ENCODE peak calls at places on chromosome 14, in seven cellular contexts. One of them, this sample, is unnamed.

GRCh38 chr14:104794641-104795467 is 694 bp downstream of the AKT1 start:
- DNase-seq in NCI-H69: peak
- DNase-seq in Peyer's patch: peak
- DNase-seq in stimulated activated CD8-positive, alpha-beta memory T cell treated with anti-CD3 and anti-CD28 coated beads, Interleukin-2, amount 100 ng/mL, for 1 hour: no peak
- DNase-seq in effector memory CD8-positive, alpha-beta T cell: no peak
- DNase-seq in body of pancreas: peak
- DNase-seq in NCI-H2171 treated with DMSO at 0.1 percent for 48 hours: no peak
- DNase-seq in this sample: no peak

GRCh38 chr14:22226381-22226780 is 362.6 kb downstream of the DAD1 start:
- DNase-seq in stimulated activated CD8-positive, alpha-beta memory T cell treated with anti-CD3 and anti-CD28 coated beads, Interleukin-2, amount 100 ng/mL, for 1 hour: no peak
- DNase-seq in Peyer's patch: no peak
- DNase-seq in NCI-H2171 treated with DMSO at 0.1 percent for 48 hours: no peak
- DNase-seq in NCI-H69: no peak
- DNase-seq in effector memory CD8-positive, alpha-beta T cell: peak
- DNase-seq in body of pancreas: no peak
- DNase-seq in this sample: no peak

GRCh38 chr14:100770046-100770445 is 43.4 kb downstream of the DLK1 start:
- DNase-seq in stimulated activated CD8-positive, alpha-beta memory T cell treated with anti-CD3 and anti-CD28 coated beads, Interleukin-2, amount 100 ng/mL, for 1 hour: no peak
- DNase-seq in NCI-H2171 treated with DMSO at 0.1 percent for 48 hours: no peak
- DNase-seq in effector memory CD8-positive, alpha-beta T cell: no peak
- DNase-seq in Peyer's patch: no peak
- DNase-seq in body of pancreas: no peak
- DNase-seq in NCI-H69: no peak
- DNase-seq in this sample: peak

GRCh38 chr14:34692348-34692747 is 22.0 kb downstream of the CFL2 start:
- DNase-seq in NCI-H69: peak
- DNase-seq in effector memory CD8-positive, alpha-beta T cell: no peak
- DNase-seq in body of pancreas: no peak
- DNase-seq in NCI-H2171 treated with DMSO at 0.1 percent for 48 hours: peak
- DNase-seq in Peyer's patch: no peak
- DNase-seq in stimulated activated CD8-positive, alpha-beta memory T cell treated with anti-CD3 and anti-CD28 coated beads, Interleukin-2, amount 100 ng/mL, for 1 hour: no peak
- DNase-seq in this sample: no peak

GRCh38 chr14:50003213-50004021 is 110.5 kb downstream of the ARF6 start:
- DNase-seq in Peyer's patch: peak
- DNase-seq in NCI-H2171 treated with DMSO at 0.1 percent for 48 hours: peak
- DNase-seq in NCI-H69: peak
- DNase-seq in effector memory CD8-positive, alpha-beta T cell: peak
- DNase-seq in stimulated activated CD8-positive, alpha-beta memory T cell treated with anti-CD3 and anti-CD28 coated beads, Interleukin-2, amount 100 ng/mL, for 1 hour: peak
- DNase-seq in body of pancreas: peak
- DNase-seq in this sample: peak

GRCh38 chr14:72920008-72920407 is 6.3 kb upstream of the DCAF4 start:
- DNase-seq in NCI-H2171 treated with DMSO at 0.1 percent for 48 hours: no peak
- DNase-seq in effector memory CD8-positive, alpha-beta T cell: no peak
- DNase-seq in Peyer's patch: no peak
- DNase-seq in NCI-H69: no peak
- DNase-seq in stimulated activated CD8-positive, alpha-beta memory T cell treated with anti-CD3 and anti-CD28 coated beads, Interleukin-2, amount 100 ng/mL, for 1 hour: no peak
- DNase-seq in body of pancreas: no peak
- DNase-seq in this sample: no peak

GRCh38 chr14:39431416-39432178 is 636 bp downstream of the FBXO33 start:
- DNase-seq in Peyer's patch: peak
- DNase-seq in NCI-H2171 treated with DMSO at 0.1 percent for 48 hours: peak
- DNase-seq in body of pancreas: peak
- DNase-seq in effector memory CD8-positive, alpha-beta T cell: peak
- DNase-seq in NCI-H69: peak
- DNase-seq in stimulated activated CD8-positive, alpha-beta memory T cell treated with anti-CD3 and anti-CD28 coated beads, Interleukin-2, amount 100 ng/mL, for 1 hour: peak
- DNase-seq in this sample: peak

GRCh38 chr14:23600322-23600707 is 21.7 kb upstream of the JPH4 start:
- DNase-seq in effector memory CD8-positive, alpha-beta T cell: no peak
- DNase-seq in NCI-H69: no peak
- DNase-seq in NCI-H2171 treated with DMSO at 0.1 percent for 48 hours: no peak
- DNase-seq in Peyer's patch: no peak
- DNase-seq in stimulated activated CD8-positive, alpha-beta memory T cell treated with anti-CD3 and anti-CD28 coated beads, Interleukin-2, amount 100 ng/mL, for 1 hour: no peak
- DNase-seq in body of pancreas: no peak
- DNase-seq in this sample: no peak

GRCh38 chr14:50312734-50313054 is 570 bp downstream of the DMAC2L start:
- DNase-seq in body of pancreas: no peak
- DNase-seq in stimulated activated CD8-positive, alpha-beta memory T cell treated with anti-CD3 and anti-CD28 coated beads, Interleukin-2, amount 100 ng/mL, for 1 hour: no peak
- DNase-seq in effector memory CD8-positive, alpha-beta T cell: no peak
- DNase-seq in Peyer's patch: no peak
- DNase-seq in NCI-H2171 treated with DMSO at 0.1 percent for 48 hours: peak
- DNase-seq in NCI-H69: peak
- DNase-seq in this sample: no peak

GRCh38 chr14:82755923-82756322 is 1222.3 kb upstream of the SEL1L start:
- DNase-seq in NCI-H69: peak
- DNase-seq in Peyer's patch: no peak
- DNase-seq in stimulated activated CD8-positive, alpha-beta memory T cell treated with anti-CD3 and anti-CD28 coated beads, Interleukin-2, amount 100 ng/mL, for 1 hour: no peak
- DNase-seq in NCI-H2171 treated with DMSO at 0.1 percent for 48 hours: no peak
- DNase-seq in effector memory CD8-positive, alpha-beta T cell: no peak
- DNase-seq in body of pancreas: no peak
- DNase-seq in this sample: no peak

GRCh38 chr14:77822307-77822706 is 22.4 kb downstream of the ADCK1 start:
- DNase-seq in Peyer's patch: no peak
- DNase-seq in body of pancreas: no peak
- DNase-seq in effector memory CD8-positive, alpha-beta T cell: no peak
- DNase-seq in stimulated activated CD8-positive, alpha-beta memory T cell treated with anti-CD3 and anti-CD28 coated beads, Interleukin-2, amount 100 ng/mL, for 1 hour: no peak
- DNase-seq in NCI-H69: no peak
- DNase-seq in NCI-H2171 treated with DMSO at 0.1 percent for 48 hours: no peak
- DNase-seq in this sample: no peak

GRCh38 chr14:95993768-95994592 is 45.2 kb upstream of the C14orf132 start:
- DNase-seq in NCI-H2171 treated with DMSO at 0.1 percent for 48 hours: peak
- DNase-seq in effector memory CD8-positive, alpha-beta T cell: peak
- DNase-seq in Peyer's patch: no peak
- DNase-seq in NCI-H69: peak
- DNase-seq in stimulated activated CD8-positive, alpha-beta memory T cell treated with anti-CD3 and anti-CD28 coated beads, Interleukin-2, amount 100 ng/mL, for 1 hour: no peak
- DNase-seq in body of pancreas: peak
- DNase-seq in this sample: no peak

GRCh38 chr14:94897092-94897491 is 127.2 kb upstream of the GSC start:
- DNase-seq in effector memory CD8-positive, alpha-beta T cell: no peak
- DNase-seq in NCI-H69: no peak
- DNase-seq in stimulated activated CD8-positive, alpha-beta memory T cell treated with anti-CD3 and anti-CD28 coated beads, Interleukin-2, amount 100 ng/mL, for 1 hour: no peak
- DNase-seq in NCI-H2171 treated with DMSO at 0.1 percent for 48 hours: no peak
- DNase-seq in Peyer's patch: no peak
- DNase-seq in body of pancreas: no peak
- DNase-seq in this sample: no peak

GRCh38 chr14:78424311-78424710 is 254.1 kb downstream of the NRXN3 start:
- DNase-seq in Peyer's patch: no peak
- DNase-seq in effector memory CD8-positive, alpha-beta T cell: no peak
- DNase-seq in body of pancreas: no peak
- DNase-seq in stimulated activated CD8-positive, alpha-beta memory T cell treated with anti-CD3 and anti-CD28 coated beads, Interleukin-2, amount 100 ng/mL, for 1 hour: no peak
- DNase-seq in NCI-H69: no peak
- DNase-seq in NCI-H2171 treated with DMSO at 0.1 percent for 48 hours: no peak
- DNase-seq in this sample: no peak

GRCh38 chr14:29548948-29549370 is 378.7 kb downstream of the PRKD1 start:
- DNase-seq in NCI-H69: peak
- DNase-seq in NCI-H2171 treated with DMSO at 0.1 percent for 48 hours: peak
- DNase-seq in Peyer's patch: no peak
- DNase-seq in effector memory CD8-positive, alpha-beta T cell: no peak
- DNase-seq in body of pancreas: no peak
- DNase-seq in stimulated activated CD8-positive, alpha-beta memory T cell treated with anti-CD3 and anti-CD28 coated beads, Interleukin-2, amount 100 ng/mL, for 1 hour: no peak
- DNase-seq in this sample: no peak

GRCh38 chr14:68651652-68652432 is 141.0 kb downstream of the ZFP36L1 start:
- DNase-seq in effector memory CD8-positive, alpha-beta T cell: no peak
- DNase-seq in Peyer's patch: no peak
- DNase-seq in NCI-H69: no peak
- DNase-seq in stimulated activated CD8-positive, alpha-beta memory T cell treated with anti-CD3 and anti-CD28 coated beads, Interleukin-2, amount 100 ng/mL, for 1 hour: no peak
- DNase-seq in NCI-H2171 treated with DMSO at 0.1 percent for 48 hours: no peak
- DNase-seq in body of pancreas: no peak
- DNase-seq in this sample: peak

GRCh38 chr14:73180385-73180805 is 44.1 kb downstream of the PSEN1 start:
- DNase-seq in body of pancreas: no peak
- DNase-seq in stimulated activated CD8-positive, alpha-beta memory T cell treated with anti-CD3 and anti-CD28 coated beads, Interleukin-2, amount 100 ng/mL, for 1 hour: no peak
- DNase-seq in NCI-H2171 treated with DMSO at 0.1 percent for 48 hours: no peak
- DNase-seq in effector memory CD8-positive, alpha-beta T cell: no peak
- DNase-seq in NCI-H69: no peak
- DNase-seq in Peyer's patch: no peak
- DNase-seq in this sample: no peak

GRCh38 chr14:42192659-42193425 is 586.2 kb downstream of the LRFN5 start:
- DNase-seq in NCI-H69: peak
- DNase-seq in Peyer's patch: no peak
- DNase-seq in NCI-H2171 treated with DMSO at 0.1 percent for 48 hours: peak
- DNase-seq in body of pancreas: no peak
- DNase-seq in stimulated activated CD8-positive, alpha-beta memory T cell treated with anti-CD3 and anti-CD28 coated beads, Interleukin-2, amount 100 ng/mL, for 1 hour: no peak
- DNase-seq in effector memory CD8-positive, alpha-beta T cell: no peak
- DNase-seq in this sample: no peak

GRCh38 chr14:23829736-23830474 is 123.7 kb upstream of the DHRS4 start:
- DNase-seq in stimulated activated CD8-positive, alpha-beta memory T cell treated with anti-CD3 and anti-CD28 coated beads, Interleukin-2, amount 100 ng/mL, for 1 hour: no peak
- DNase-seq in Peyer's patch: peak
- DNase-seq in body of pancreas: no peak
- DNase-seq in NCI-H2171 treated with DMSO at 0.1 percent for 48 hours: no peak
- DNase-seq in NCI-H69: no peak
- DNase-seq in effector memory CD8-positive, alpha-beta T cell: no peak
- DNase-seq in this sample: no peak

GRCh38 chr14:54724772-54725325 is 157.9 kb downstream of the SAMD4A start:
- DNase-seq in Peyer's patch: no peak
- DNase-seq in effector memory CD8-positive, alpha-beta T cell: no peak
- DNase-seq in body of pancreas: no peak
- DNase-seq in NCI-H2171 treated with DMSO at 0.1 percent for 48 hours: no peak
- DNase-seq in stimulated activated CD8-positive, alpha-beta memory T cell treated with anti-CD3 and anti-CD28 coated beads, Interleukin-2, amount 100 ng/mL, for 1 hour: no peak
- DNase-seq in NCI-H69: no peak
- DNase-seq in this sample: no peak

GRCh38 chr14:105303949-105304348 is 3.1 kb upstream of the BRF1 start:
- DNase-seq in NCI-H2171 treated with DMSO at 0.1 percent for 48 hours: no peak
- DNase-seq in body of pancreas: no peak
- DNase-seq in NCI-H69: no peak
- DNase-seq in stimulated activated CD8-positive, alpha-beta memory T cell treated with anti-CD3 and anti-CD28 coated beads, Interleukin-2, amount 100 ng/mL, for 1 hour: no peak
- DNase-seq in Peyer's patch: no peak
- DNase-seq in effector memory CD8-positive, alpha-beta T cell: no peak
- DNase-seq in this sample: no peak

GRCh38 chr14:102731101-102731870 is 46.0 kb upstream of the TRAF3 start:
- DNase-seq in effector memory CD8-positive, alpha-beta T cell: no peak
- DNase-seq in stimulated activated CD8-positive, alpha-beta memory T cell treated with anti-CD3 and anti-CD28 coated beads, Interleukin-2, amount 100 ng/mL, for 1 hour: no peak
- DNase-seq in body of pancreas: no peak
- DNase-seq in NCI-H69: no peak
- DNase-seq in Peyer's patch: no peak
- DNase-seq in NCI-H2171 treated with DMSO at 0.1 percent for 48 hours: no peak
- DNase-seq in this sample: peak

GRCh38 chr14:99838555-99839193 is 45.5 kb downstream of the EML1 start:
- DNase-seq in NCI-H2171 treated with DMSO at 0.1 percent for 48 hours: no peak
- DNase-seq in effector memory CD8-positive, alpha-beta T cell: no peak
- DNase-seq in stimulated activated CD8-positive, alpha-beta memory T cell treated with anti-CD3 and anti-CD28 coated beads, Interleukin-2, amount 100 ng/mL, for 1 hour: no peak
- DNase-seq in body of pancreas: no peak
- DNase-seq in NCI-H69: no peak
- DNase-seq in Peyer's patch: no peak
- DNase-seq in this sample: no peak

GRCh38 chr14:75690010-75690409 is 29.0 kb downstream of the TTLL5 start:
- DNase-seq in body of pancreas: no peak
- DNase-seq in NCI-H69: no peak
- DNase-seq in Peyer's patch: no peak
- DNase-seq in stimulated activated CD8-positive, alpha-beta memory T cell treated with anti-CD3 and anti-CD28 coated beads, Interleukin-2, amount 100 ng/mL, for 1 hour: no peak
- DNase-seq in NCI-H2171 treated with DMSO at 0.1 percent for 48 hours: no peak
- DNase-seq in effector memory CD8-positive, alpha-beta T cell: no peak
- DNase-seq in this sample: no peak

GRCh38 chr14:72619071-72619710 is 274.7 kb downstream of the DPF3 start:
- DNase-seq in stimulated activated CD8-positive, alpha-beta memory T cell treated with anti-CD3 and anti-CD28 coated beads, Interleukin-2, amount 100 ng/mL, for 1 hour: no peak
- DNase-seq in body of pancreas: no peak
- DNase-seq in effector memory CD8-positive, alpha-beta T cell: no peak
- DNase-seq in Peyer's patch: no peak
- DNase-seq in NCI-H2171 treated with DMSO at 0.1 percent for 48 hours: no peak
- DNase-seq in NCI-H69: no peak
- DNase-seq in this sample: no peak

GRCh38 chr14:92340071-92340470 is 17.1 kb downstream of the SLC24A4 start:
- DNase-seq in NCI-H2171 treated with DMSO at 0.1 percent for 48 hours: no peak
- DNase-seq in stimulated activated CD8-positive, alpha-beta memory T cell treated with anti-CD3 and anti-CD28 coated beads, Interleukin-2, amount 100 ng/mL, for 1 hour: no peak
- DNase-seq in effector memory CD8-positive, alpha-beta T cell: no peak
- DNase-seq in body of pancreas: no peak
- DNase-seq in NCI-H69: no peak
- DNase-seq in Peyer's patch: no peak
- DNase-seq in this sample: no peak

GRCh38 chr14:100665518-100666032 is 61.1 kb upstream of the DLK1 start:
- DNase-seq in body of pancreas: peak
- DNase-seq in NCI-H2171 treated with DMSO at 0.1 percent for 48 hours: no peak
- DNase-seq in effector memory CD8-positive, alpha-beta T cell: no peak
- DNase-seq in Peyer's patch: peak
- DNase-seq in NCI-H69: peak
- DNase-seq in stimulated activated CD8-positive, alpha-beta memory T cell treated with anti-CD3 and anti-CD28 coated beads, Interleukin-2, amount 100 ng/mL, for 1 hour: no peak
- DNase-seq in this sample: no peak

GRCh38 chr14:33564774-33565630 is 385.9 kb downstream of the EGLN3 start:
- DNase-seq in body of pancreas: no peak
- DNase-seq in NCI-H2171 treated with DMSO at 0.1 percent for 48 hours: no peak
- DNase-seq in stimulated activated CD8-positive, alpha-beta memory T cell treated with anti-CD3 and anti-CD28 coated beads, Interleukin-2, amount 100 ng/mL, for 1 hour: no peak
- DNase-seq in effector memory CD8-positive, alpha-beta T cell: no peak
- DNase-seq in Peyer's patch: no peak
- DNase-seq in NCI-H69: peak
- DNase-seq in this sample: no peak

GRCh38 chr14:100246809-100247428 is 8.0 kb downstream of the YY1 start:
- DNase-seq in effector memory CD8-positive, alpha-beta T cell: no peak
- DNase-seq in NCI-H2171 treated with DMSO at 0.1 percent for 48 hours: peak
- DNase-seq in body of pancreas: no peak
- DNase-seq in stimulated activated CD8-positive, alpha-beta memory T cell treated with anti-CD3 and anti-CD28 coated beads, Interleukin-2, amount 100 ng/mL, for 1 hour: no peak
- DNase-seq in Peyer's patch: no peak
- DNase-seq in NCI-H69: peak
- DNase-seq in this sample: no peak

GRCh38 chr14:71022939-71023338 is 115.7 kb downstream of the PCNX1 start:
- DNase-seq in effector memory CD8-positive, alpha-beta T cell: no peak
- DNase-seq in stimulated activated CD8-positive, alpha-beta memory T cell treated with anti-CD3 and anti-CD28 coated beads, Interleukin-2, amount 100 ng/mL, for 1 hour: no peak
- DNase-seq in Peyer's patch: no peak
- DNase-seq in body of pancreas: no peak
- DNase-seq in NCI-H69: no peak
- DNase-seq in NCI-H2171 treated with DMSO at 0.1 percent for 48 hours: no peak
- DNase-seq in this sample: no peak

GRCh38 chr14:51828017-51828797 is 32.2 kb upstream of the GNG2 start:
- DNase-seq in Peyer's patch: peak
- DNase-seq in NCI-H2171 treated with DMSO at 0.1 percent for 48 hours: peak
- DNase-seq in effector memory CD8-positive, alpha-beta T cell: peak
- DNase-seq in NCI-H69: peak
- DNase-seq in stimulated activated CD8-positive, alpha-beta memory T cell treated with anti-CD3 and anti-CD28 coated beads, Interleukin-2, amount 100 ng/mL, for 1 hour: peak
- DNase-seq in body of pancreas: no peak
- DNase-seq in this sample: peak

GRCh38 chr14:63287661-63288483 is 30.9 kb downstream of the GPHB5 start:
- DNase-seq in Peyer's patch: no peak
- DNase-seq in NCI-H69: peak
- DNase-seq in effector memory CD8-positive, alpha-beta T cell: no peak
- DNase-seq in NCI-H2171 treated with DMSO at 0.1 percent for 48 hours: peak
- DNase-seq in stimulated activated CD8-positive, alpha-beta memory T cell treated with anti-CD3 and anti-CD28 coated beads, Interleukin-2, amount 100 ng/mL, for 1 hour: no peak
- DNase-seq in body of pancreas: no peak
- DNase-seq in this sample: no peak

GRCh38 chr14:23570806-23571483 is 3.4 kb upstream of the AP1G2 start:
- DNase-seq in body of pancreas: peak
- DNase-seq in stimulated activated CD8-positive, alpha-beta memory T cell treated with anti-CD3 and anti-CD28 coated beads, Interleukin-2, amount 100 ng/mL, for 1 hour: no peak
- DNase-seq in effector memory CD8-positive, alpha-beta T cell: no peak
- DNase-seq in NCI-H69: no peak
- DNase-seq in Peyer's patch: no peak
- DNase-seq in NCI-H2171 treated with DMSO at 0.1 percent for 48 hours: no peak
- DNase-seq in this sample: no peak

This sample was measured in cardiac septum.